ENCODE peak calls at places on chromosomes 13 and 19, in five cellular contexts. One of them, this sample, is unnamed.

GRCh38 chr19:461664-462551 is 1.1 kb upstream of the SHC2 start:
- DNase-seq in fibroblast of pulmonary artery: no peak
- DNase-seq in A549: no peak
- DNase-seq in HAP-1: peak; percentile 59
- DNase-seq in hepatocyte: peak; percentile 83
- DNase-seq in this sample: no peak

GRCh38 chr19:48319647-48320537 is 5.5 kb upstream of the EMP3 start:
- DNase-seq in HAP-1: peak; percentile 58
- DNase-seq in hepatocyte: peak; percentile 86
- DNase-seq in A549: peak; percentile 89
- DNase-seq in fibroblast of pulmonary artery: peak; percentile 87
- DNase-seq in this sample: peak; percentile 83

GRCh38 chr19:5039642-5040543 is 71.0 kb downstream of the KDM4B start:
- DNase-seq in hepatocyte: no peak
- DNase-seq in HAP-1: no peak
- DNase-seq in fibroblast of pulmonary artery: no peak
- DNase-seq in A549: no peak
- DNase-seq in this sample: no peak

GRCh38 chr13:98416408-98416807 is 160.5 kb downstream of the STK24 start:
- DNase-seq in HAP-1: no peak
- DNase-seq in fibroblast of pulmonary artery: no peak
- DNase-seq in A549: no peak
- DNase-seq in hepatocyte: peak; percentile 69
- DNase-seq in this sample: no peak

GRCh38 chr13:37102896-37103295 is 2.6 kb downstream of the CSNK1A1L start:
- DNase-seq in HAP-1: no peak
- DNase-seq in A549: no peak
- DNase-seq in hepatocyte: no peak
- DNase-seq in fibroblast of pulmonary artery: no peak
- DNase-seq in this sample: no peak

GRCh38 chr13:37382156-37382555 is 216.4 kb downstream of the POSTN start:
- DNase-seq in hepatocyte: no peak
- DNase-seq in A549: no peak
- DNase-seq in fibroblast of pulmonary artery: no peak
- DNase-seq in HAP-1: no peak
- DNase-seq in this sample: no peak

GRCh38 chr19:7915250-7916136 is 863 bp downstream of the TGFBR3L start:
- DNase-seq in hepatocyte: no peak
- DNase-seq in fibroblast of pulmonary artery: no peak
- DNase-seq in A549: no peak
- DNase-seq in HAP-1: no peak
- DNase-seq in this sample: no peak

GRCh38 chr13:39603424-39603947 is 493 bp upstream of the LHFPL6 start:
- DNase-seq in hepatocyte: peak; percentile 35
- DNase-seq in HAP-1: peak; percentile 22
- DNase-seq in A549: peak; percentile 1
- DNase-seq in fibroblast of pulmonary artery: peak; percentile 29
- DNase-seq in this sample: peak; percentile 65

GRCh38 chr13:55298201-55298600 is 1842.5 kb upstream of the PRR20A start:
- DNase-seq in fibroblast of pulmonary artery: no peak
- DNase-seq in hepatocyte: no peak
- DNase-seq in A549: no peak
- DNase-seq in HAP-1: no peak
- DNase-seq in this sample: no peak

GRCh38 chr19:31448221-31448657 is 99.0 kb upstream of the TSHZ3 start:
- DNase-seq in fibroblast of pulmonary artery: peak; percentile 93
- DNase-seq in A549: no peak
- DNase-seq in HAP-1: no peak
- DNase-seq in hepatocyte: peak; percentile 60
- DNase-seq in this sample: peak; percentile 94

GRCh38 chr13:95067303-95067702 is 233.9 kb downstream of the ABCC4 start:
- DNase-seq in A549: no peak
- DNase-seq in HAP-1: no peak
- DNase-seq in hepatocyte: no peak
- DNase-seq in fibroblast of pulmonary artery: peak; percentile 29
- DNase-seq in this sample: peak; percentile 10

GRCh38 chr19:40771101-40771539 is 4.2 kb upstream of the MIA start:
- DNase-seq in A549: no peak
- DNase-seq in fibroblast of pulmonary artery: no peak
- DNase-seq in hepatocyte: no peak
- DNase-seq in HAP-1: no peak
- DNase-seq in this sample: no peak

GRCh38 chr13:24071016-24071415 is 89.5 kb upstream of the SPATA13 start:
- DNase-seq in hepatocyte: no peak
- DNase-seq in fibroblast of pulmonary artery: no peak
- DNase-seq in A549: no peak
- DNase-seq in HAP-1: no peak
- DNase-seq in this sample: no peak

GRCh38 chr13:37011002-37011401 is 10.4 kb downstream of the EXOSC8 start:
- DNase-seq in HAP-1: no peak
- DNase-seq in hepatocyte: no peak
- DNase-seq in A549: no peak
- DNase-seq in fibroblast of pulmonary artery: no peak
- DNase-seq in this sample: no peak

GRCh38 chr13:40692946-40693345 is 26.5 kb upstream of the FOXO1 start:
- DNase-seq in fibroblast of pulmonary artery: no peak
- DNase-seq in HAP-1: no peak
- DNase-seq in A549: no peak
- DNase-seq in hepatocyte: no peak
- DNase-seq in this sample: no peak

GRCh38 chr19:9768175-9769112 is at the start of gene ZNF846:
- DNase-seq in HAP-1: peak; percentile 94
- DNase-seq in hepatocyte: peak; percentile 97
- DNase-seq in A549: peak; percentile 84
- DNase-seq in fibroblast of pulmonary artery: peak; percentile 97
- DNase-seq in this sample: peak; percentile 99

GRCh38 chr13:83622422-83622784 is 259.9 kb downstream of the SLITRK1 start:
- DNase-seq in HAP-1: no peak
- DNase-seq in hepatocyte: no peak
- DNase-seq in fibroblast of pulmonary artery: peak; percentile 25
- DNase-seq in A549: no peak
- DNase-seq in this sample: no peak

GRCh38 chr19:18507021-18507726 is 14.7 kb downstream of the ELL start:
- DNase-seq in A549: no peak
- DNase-seq in HAP-1: no peak
- DNase-seq in fibroblast of pulmonary artery: no peak
- DNase-seq in hepatocyte: no peak
- DNase-seq in this sample: peak; percentile 43

GRCh38 chr19:16330368-16330801 is 5.8 kb downstream of the KLF2 start:
- DNase-seq in fibroblast of pulmonary artery: peak; percentile 87
- DNase-seq in HAP-1: no peak
- DNase-seq in A549: peak; percentile 72
- DNase-seq in hepatocyte: peak; percentile 83
- DNase-seq in this sample: peak; percentile 98

GRCh38 chr13:27627377-27627776 is 5.7 kb downstream of the POLR1D start:
- DNase-seq in hepatocyte: no peak
- DNase-seq in HAP-1: no peak
- DNase-seq in fibroblast of pulmonary artery: no peak
- DNase-seq in A549: no peak
- DNase-seq in this sample: no peak

GRCh38 chr19:45296365-45296764 is 26.3 kb downstream of the CKM start:
- DNase-seq in hepatocyte: no peak
- DNase-seq in HAP-1: no peak
- DNase-seq in A549: no peak
- DNase-seq in fibroblast of pulmonary artery: no peak
- DNase-seq in this sample: no peak

GRCh38 chr19:48878219-48879024 is 6.2 kb downstream of the PPP1R15A start:
- DNase-seq in A549: no peak
- DNase-seq in HAP-1: no peak
- DNase-seq in hepatocyte: peak; percentile 73
- DNase-seq in fibroblast of pulmonary artery: peak; percentile 95
- DNase-seq in this sample: no peak

GRCh38 chr13:78608705-78609463 is 5.5 kb upstream of the POU4F1 start:
- DNase-seq in A549: no peak
- DNase-seq in HAP-1: no peak
- DNase-seq in hepatocyte: no peak
- DNase-seq in fibroblast of pulmonary artery: no peak
- DNase-seq in this sample: peak; percentile 5

GRCh38 chr19:49879243-49879960 is 1.9 kb downstream of the TBC1D17 start:
- DNase-seq in A549: no peak
- DNase-seq in fibroblast of pulmonary artery: no peak
- DNase-seq in hepatocyte: no peak
- DNase-seq in HAP-1: no peak
- DNase-seq in this sample: no peak

GRCh38 chr19:31304877-31305312 is 44.3 kb downstream of the TSHZ3 start:
- DNase-seq in HAP-1: no peak
- DNase-seq in fibroblast of pulmonary artery: peak; percentile 3
- DNase-seq in A549: no peak
- DNase-seq in hepatocyte: no peak
- DNase-seq in this sample: no peak

GRCh38 chr19:1102407-1103106 is 1.2 kb upstream of the GPX4 start:
- DNase-seq in hepatocyte: peak; percentile 89
- DNase-seq in A549: no peak
- DNase-seq in HAP-1: no peak
- DNase-seq in fibroblast of pulmonary artery: peak; percentile 99
- DNase-seq in this sample: peak; percentile 90

GRCh38 chr19:41697198-41697855 is 9.3 kb upstream of the CEACAM7 start:
- DNase-seq in A549: no peak
- DNase-seq in HAP-1: no peak
- DNase-seq in fibroblast of pulmonary artery: no peak
- DNase-seq in hepatocyte: no peak
- DNase-seq in this sample: no peak

GRCh38 chr13:87671824-87672603 is 843 bp downstream of the SLITRK5 start:
- DNase-seq in fibroblast of pulmonary artery: no peak
- DNase-seq in HAP-1: no peak
- DNase-seq in A549: no peak
- DNase-seq in hepatocyte: peak; percentile 11
- DNase-seq in this sample: peak; percentile 37

GRCh38 chr19:56619131-56619530 is 23.8 kb upstream of the SMIM17 start:
- DNase-seq in A549: no peak
- DNase-seq in hepatocyte: no peak
- DNase-seq in HAP-1: no peak
- DNase-seq in fibroblast of pulmonary artery: no peak
- DNase-seq in this sample: no peak

GRCh38 chr19:56612737-56613136 is 17.6 kb downstream of the ZNF71 start:
- DNase-seq in A549: no peak
- DNase-seq in hepatocyte: no peak
- DNase-seq in HAP-1: no peak
- DNase-seq in fibroblast of pulmonary artery: no peak
- DNase-seq in this sample: no peak

GRCh38 chr19:56613639-56614038 is 18.5 kb downstream of the ZNF71 start:
- DNase-seq in hepatocyte: no peak
- DNase-seq in fibroblast of pulmonary artery: no peak
- DNase-seq in A549: no peak
- DNase-seq in HAP-1: no peak
- DNase-seq in this sample: no peak

GRCh38 chr19:56622374-56622773 is 20.6 kb upstream of the SMIM17 start:
- DNase-seq in A549: no peak
- DNase-seq in HAP-1: no peak
- DNase-seq in hepatocyte: no peak
- DNase-seq in fibroblast of pulmonary artery: no peak
- DNase-seq in this sample: no peak

GRCh38 chr19:56617531-56617930 is 22.4 kb downstream of the ZNF71 start:
- DNase-seq in hepatocyte: no peak
- DNase-seq in HAP-1: no peak
- DNase-seq in A549: no peak
- DNase-seq in fibroblast of pulmonary artery: no peak
- DNase-seq in this sample: no peak
- H3K4me3 ChIP-seq in hepatocyte: no peak overlapping the region
- H3K4me3 ChIP-seq in HAP-1: no peak overlapping the region
- H3K4me3 ChIP-seq in A549: no peak overlapping the region
- H3K4me3 ChIP-seq in fibroblast of pulmonary artery: no peak overlapping the region
- H3K4me3 ChIP-seq in this sample: no peak overlapping the region

GRCh38 chr19:46303345-46303701 is 6.5 kb downstream of the HIF3A start:
- DNase-seq in hepatocyte: peak; percentile 51
- DNase-seq in HAP-1: no peak
- DNase-seq in A549: no peak
- DNase-seq in fibroblast of pulmonary artery: no peak
- DNase-seq in this sample: no peak
- H3K4me3 ChIP-seq in hepatocyte: no peak overlapping the region
- H3K4me3 ChIP-seq in HAP-1: no peak overlapping the region
- H3K4me3 ChIP-seq in A549: no peak overlapping the region
- H3K4me3 ChIP-seq in fibroblast of pulmonary artery: no peak overlapping the region
- H3K4me3 ChIP-seq in this sample: no peak overlapping the region

DNA sequence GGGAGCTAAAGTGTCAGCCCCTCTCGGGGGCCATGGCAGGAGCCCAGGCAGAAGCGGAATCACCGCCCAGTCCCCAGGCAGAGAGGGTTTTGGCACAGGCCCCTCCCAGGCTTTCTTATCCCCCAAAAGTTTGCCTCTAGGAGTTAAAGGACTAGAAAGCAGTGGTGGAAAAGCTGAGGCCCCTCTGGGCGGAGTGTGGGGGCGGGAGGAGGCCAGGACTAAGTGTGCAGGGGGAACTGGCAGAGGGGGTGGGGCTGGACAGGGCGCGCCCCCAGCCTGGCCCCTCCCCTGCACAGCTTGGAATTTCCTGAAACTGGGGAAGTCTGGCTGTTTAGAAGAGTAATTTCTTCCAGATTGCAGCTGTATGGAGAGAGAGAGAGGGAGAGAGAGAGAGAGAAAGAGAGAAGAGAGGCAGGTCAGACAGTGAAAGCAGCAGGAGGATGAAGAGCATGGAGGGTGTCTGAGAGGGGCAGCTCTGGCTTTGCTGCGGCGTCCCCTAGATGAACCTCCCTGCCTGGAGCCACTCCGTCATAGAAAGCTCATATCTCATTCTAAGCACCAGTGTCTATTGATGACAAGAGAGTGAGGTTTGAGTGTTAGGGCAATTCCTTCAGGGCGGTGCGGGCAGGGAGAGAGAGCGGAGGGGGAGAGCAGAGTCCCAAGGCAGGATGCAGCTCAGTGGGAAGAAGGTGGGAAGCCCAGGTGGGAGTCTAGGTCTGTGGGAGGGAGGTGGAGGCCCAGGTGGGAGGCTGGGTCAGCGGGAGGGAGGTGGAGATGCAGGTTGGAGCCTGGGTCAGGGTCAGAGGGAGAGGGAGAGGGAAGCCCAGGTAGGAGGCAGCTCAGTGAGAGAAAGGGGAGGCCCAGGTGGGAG is at the start of gene CDC42EP5:
- DNase-seq in hepatocyte: peak; percentile 93
- DNase-seq in HAP-1: no peak
- DNase-seq in fibroblast of pulmonary artery: peak; percentile 90
- DNase-seq in A549: no peak
- DNase-seq in this sample: peak; percentile 73
- H3K4me3 ChIP-seq in hepatocyte: peak within 1 kb of the TSS; percentile 80
- H3K4me3 ChIP-seq in HAP-1: no peak within 1 kb of the TSS
- H3K4me3 ChIP-seq in fibroblast of pulmonary artery: peak within 1 kb of the TSS; percentile 75
- H3K4me3 ChIP-seq in A549: no peak within 1 kb of the TSS
- H3K4me3 ChIP-seq in this sample: peak within 1 kb of the TSS; percentile 36

GRCh38 chr13:21516806-21517205 is 57.7 kb upstream of the ZDHHC20 start:
- DNase-seq in fibroblast of pulmonary artery: no peak
- DNase-seq in HAP-1: no peak
- DNase-seq in A549: no peak
- DNase-seq in hepatocyte: no peak
- DNase-seq in this sample: no peak

GRCh38 chr13:21522847-21523246 is 63.7 kb upstream of the ZDHHC20 start:
- DNase-seq in HAP-1: no peak
- DNase-seq in A549: no peak
- DNase-seq in fibroblast of pulmonary artery: no peak
- DNase-seq in hepatocyte: no peak
- DNase-seq in this sample: no peak

GRCh38 chr13:21517576-21517975 is 58.5 kb upstream of the ZDHHC20 start:
- DNase-seq in A549: no peak
- DNase-seq in HAP-1: no peak
- DNase-seq in hepatocyte: no peak
- DNase-seq in fibroblast of pulmonary artery: no peak
- DNase-seq in this sample: no peak

GRCh38 chr13:21522130-21522529 is 63.0 kb upstream of the ZDHHC20 start:
- DNase-seq in HAP-1: no peak
- DNase-seq in hepatocyte: no peak
- DNase-seq in A549: no peak
- DNase-seq in fibroblast of pulmonary artery: no peak
- DNase-seq in this sample: no peak

GRCh38 chr13:21518617-21519144 is 59.6 kb upstream of the ZDHHC20 start:
- DNase-seq in hepatocyte: no peak
- DNase-seq in HAP-1: no peak
- DNase-seq in A549: no peak
- DNase-seq in fibroblast of pulmonary artery: no peak
- DNase-seq in this sample: no peak
- H3K4me3 ChIP-seq in hepatocyte: no peak overlapping the region
- H3K4me3 ChIP-seq in HAP-1: no peak overlapping the region
- H3K4me3 ChIP-seq in A549: no peak overlapping the region
- H3K4me3 ChIP-seq in fibroblast of pulmonary artery: no peak overlapping the region
- H3K4me3 ChIP-seq in this sample: no peak overlapping the region

This sample was measured in MG63.